ENCODE peak calls at places on chromosomes 7 and 10, in eight cellular contexts. One of them, this sample, is unnamed.

GRCh38 chr10:78432582-78432981 is 398.9 kb downstream of the RPS24 start:
- DNase-seq in endodermal cell: peak
- DNase-seq in GM23338: no peak
- DNase-seq in SK-N-DZ: no peak
- DNase-seq in stimulated activated naive CD4-positive, alpha-beta T cell: no peak
- DNase-seq in NCI-H2081: no peak
- DNase-seq in endothelial cell: no peak
- DNase-seq in effector CD4-positive, alpha-beta T cell: no peak
- DNase-seq in this sample: no peak

GRCh38 chr10:61975107-61975932 is 73.8 kb downstream of the ARID5B start:
- DNase-seq in endodermal cell: no peak
- DNase-seq in GM23338: no peak
- DNase-seq in SK-N-DZ: no peak
- DNase-seq in stimulated activated naive CD4-positive, alpha-beta T cell: no peak
- DNase-seq in NCI-H2081: peak
- DNase-seq in endothelial cell: no peak
- DNase-seq in effector CD4-positive, alpha-beta T cell: no peak
- DNase-seq in this sample: peak

GRCh38 chr7:7889791-7890568 is 78.6 kb upstream of the GLCCI1 start:
- DNase-seq in endodermal cell: peak
- DNase-seq in GM23338: peak
- DNase-seq in SK-N-DZ: no peak
- DNase-seq in stimulated activated naive CD4-positive, alpha-beta T cell: no peak
- DNase-seq in NCI-H2081: no peak
- DNase-seq in endothelial cell: no peak
- DNase-seq in effector CD4-positive, alpha-beta T cell: no peak
- DNase-seq in this sample: no peak

GRCh38 chr7:7861211-7861633 is 107.4 kb upstream of the GLCCI1 start:
- DNase-seq in endodermal cell: no peak
- DNase-seq in GM23338: no peak
- DNase-seq in SK-N-DZ: no peak
- DNase-seq in stimulated activated naive CD4-positive, alpha-beta T cell: no peak
- DNase-seq in NCI-H2081: peak
- DNase-seq in endothelial cell: no peak
- DNase-seq in effector CD4-positive, alpha-beta T cell: no peak
- DNase-seq in this sample: no peak

GRCh38 chr10:16497911-16498310 is 23.8 kb downstream of the C1QL3 start:
- DNase-seq in endodermal cell: no peak
- DNase-seq in GM23338: no peak
- DNase-seq in SK-N-DZ: no peak
- DNase-seq in stimulated activated naive CD4-positive, alpha-beta T cell: no peak
- DNase-seq in NCI-H2081: no peak
- DNase-seq in endothelial cell: no peak
- DNase-seq in effector CD4-positive, alpha-beta T cell: no peak
- DNase-seq in this sample: peak

GRCh38 chr7:102119213-102119651 is 167.4 kb upstream of the SH2B2 start:
- DNase-seq in endodermal cell: no peak
- DNase-seq in GM23338: no peak
- DNase-seq in SK-N-DZ: no peak
- DNase-seq in stimulated activated naive CD4-positive, alpha-beta T cell: no peak
- DNase-seq in NCI-H2081: no peak
- DNase-seq in endothelial cell: no peak
- DNase-seq in effector CD4-positive, alpha-beta T cell: no peak
- DNase-seq in this sample: no peak

GRCh38 chr7:28144266-28144665 is 36.3 kb downstream of the JAZF1 start:
- DNase-seq in endodermal cell: peak
- DNase-seq in GM23338: peak
- DNase-seq in SK-N-DZ: peak
- DNase-seq in stimulated activated naive CD4-positive, alpha-beta T cell: no peak
- DNase-seq in NCI-H2081: peak
- DNase-seq in endothelial cell: peak
- DNase-seq in effector CD4-positive, alpha-beta T cell: no peak
- DNase-seq in this sample: no peak

GRCh38 chr7:116999316-116999715 is 46.0 kb downstream of the ST7 start:
- DNase-seq in endodermal cell: no peak
- DNase-seq in GM23338: no peak
- DNase-seq in SK-N-DZ: no peak
- DNase-seq in stimulated activated naive CD4-positive, alpha-beta T cell: no peak
- DNase-seq in NCI-H2081: no peak
- DNase-seq in endothelial cell: no peak
- DNase-seq in effector CD4-positive, alpha-beta T cell: no peak
- DNase-seq in this sample: no peak

GRCh38 chr10:91879514-91880170 is 29.6 kb downstream of the FGFBP3 start:
- DNase-seq in endodermal cell: peak
- DNase-seq in GM23338: no peak
- DNase-seq in SK-N-DZ: no peak
- DNase-seq in stimulated activated naive CD4-positive, alpha-beta T cell: no peak
- DNase-seq in NCI-H2081: no peak
- DNase-seq in endothelial cell: no peak
- DNase-seq in effector CD4-positive, alpha-beta T cell: no peak
- DNase-seq in this sample: no peak

GRCh38 chr10:125575843-125576242 is 107.1 kb downstream of the TEX36 start:
- DNase-seq in endodermal cell: no peak
- DNase-seq in GM23338: no peak
- DNase-seq in SK-N-DZ: no peak
- DNase-seq in stimulated activated naive CD4-positive, alpha-beta T cell: no peak
- DNase-seq in NCI-H2081: no peak
- DNase-seq in endothelial cell: no peak
- DNase-seq in effector CD4-positive, alpha-beta T cell: no peak
- DNase-seq in this sample: no peak

GRCh38 chr7:73437699-73438416 is 4.3 kb downstream of the FZD9 start:
- DNase-seq in endodermal cell: peak
- DNase-seq in GM23338: peak
- DNase-seq in SK-N-DZ: no peak
- DNase-seq in stimulated activated naive CD4-positive, alpha-beta T cell: no peak
- DNase-seq in NCI-H2081: no peak
- DNase-seq in endothelial cell: no peak
- DNase-seq in effector CD4-positive, alpha-beta T cell: no peak
- DNase-seq in this sample: no peak

GRCh38 chr10:60175418-60175817 is 214.3 kb downstream of the ANK3 start:
- DNase-seq in endodermal cell: peak
- DNase-seq in GM23338: no peak
- DNase-seq in SK-N-DZ: peak
- DNase-seq in stimulated activated naive CD4-positive, alpha-beta T cell: no peak
- DNase-seq in NCI-H2081: no peak
- DNase-seq in endothelial cell: peak
- DNase-seq in effector CD4-positive, alpha-beta T cell: no peak
- DNase-seq in this sample: no peak

GRCh38 chr7:69403169-69403568 is 195.1 kb upstream of the AUTS2 start:
- DNase-seq in endodermal cell: peak
- DNase-seq in GM23338: peak
- DNase-seq in SK-N-DZ: peak
- DNase-seq in stimulated activated naive CD4-positive, alpha-beta T cell: no peak
- DNase-seq in NCI-H2081: peak
- DNase-seq in endothelial cell: peak
- DNase-seq in effector CD4-positive, alpha-beta T cell: no peak
- DNase-seq in this sample: no peak

GRCh38 chr7:74479066-74479781 is 25.5 kb downstream of the GTF2IRD1 start:
- DNase-seq in endodermal cell: no peak
- DNase-seq in GM23338: no peak
- DNase-seq in SK-N-DZ: no peak
- DNase-seq in stimulated activated naive CD4-positive, alpha-beta T cell: no peak
- DNase-seq in NCI-H2081: peak
- DNase-seq in endothelial cell: no peak
- DNase-seq in effector CD4-positive, alpha-beta T cell: no peak
- DNase-seq in this sample: no peak

GRCh38 chr10:84510121-84510520 is 181.7 kb downstream of the CCSER2 start:
- DNase-seq in endodermal cell: no peak
- DNase-seq in GM23338: no peak
- DNase-seq in SK-N-DZ: no peak
- DNase-seq in stimulated activated naive CD4-positive, alpha-beta T cell: no peak
- DNase-seq in NCI-H2081: no peak
- DNase-seq in endothelial cell: no peak
- DNase-seq in effector CD4-positive, alpha-beta T cell: no peak
- DNase-seq in this sample: peak

GRCh38 chr7:11750191-11750590 is 81.8 kb downstream of the THSD7A start:
- DNase-seq in endodermal cell: no peak
- DNase-seq in GM23338: no peak
- DNase-seq in SK-N-DZ: no peak
- DNase-seq in stimulated activated naive CD4-positive, alpha-beta T cell: no peak
- DNase-seq in NCI-H2081: no peak
- DNase-seq in endothelial cell: no peak
- DNase-seq in effector CD4-positive, alpha-beta T cell: no peak
- DNase-seq in this sample: no peak

GRCh38 chr10:48455392-48456151 is 149.1 kb downstream of the MAPK8 start:
- DNase-seq in endodermal cell: peak
- DNase-seq in GM23338: no peak
- DNase-seq in SK-N-DZ: no peak
- DNase-seq in stimulated activated naive CD4-positive, alpha-beta T cell: no peak
- DNase-seq in NCI-H2081: no peak
- DNase-seq in endothelial cell: no peak
- DNase-seq in effector CD4-positive, alpha-beta T cell: no peak
- DNase-seq in this sample: no peak

GRCh38 chr7:83478601-83479000 is 170.3 kb downstream of the SEMA3E start:
- DNase-seq in endodermal cell: no peak
- DNase-seq in GM23338: no peak
- DNase-seq in SK-N-DZ: no peak
- DNase-seq in stimulated activated naive CD4-positive, alpha-beta T cell: no peak
- DNase-seq in NCI-H2081: no peak
- DNase-seq in endothelial cell: no peak
- DNase-seq in effector CD4-positive, alpha-beta T cell: no peak
- DNase-seq in this sample: no peak

GRCh38 chr7:3003936-3004335 is 39.7 kb downstream of the CARD11 start:
- DNase-seq in endodermal cell: no peak
- DNase-seq in GM23338: no peak
- DNase-seq in SK-N-DZ: no peak
- DNase-seq in stimulated activated naive CD4-positive, alpha-beta T cell: no peak
- DNase-seq in NCI-H2081: no peak
- DNase-seq in endothelial cell: no peak
- DNase-seq in effector CD4-positive, alpha-beta T cell: no peak
- DNase-seq in this sample: no peak

GRCh38 chr7:129703751-129704150 is 92.2 kb downstream of the NRF1 start:
- DNase-seq in endodermal cell: no peak
- DNase-seq in GM23338: no peak
- DNase-seq in SK-N-DZ: no peak
- DNase-seq in stimulated activated naive CD4-positive, alpha-beta T cell: no peak
- DNase-seq in NCI-H2081: no peak
- DNase-seq in endothelial cell: no peak
- DNase-seq in effector CD4-positive, alpha-beta T cell: no peak
- DNase-seq in this sample: no peak

GRCh38 chr7:27143022-27143949 is at the start of gene HOXA5:
- DNase-seq in endodermal cell: peak
- DNase-seq in GM23338: peak
- DNase-seq in SK-N-DZ: no peak
- DNase-seq in stimulated activated naive CD4-positive, alpha-beta T cell: no peak
- DNase-seq in NCI-H2081: no peak
- DNase-seq in endothelial cell: peak
- DNase-seq in effector CD4-positive, alpha-beta T cell: no peak
- DNase-seq in this sample: no peak

GRCh38 chr10:17143055-17143690 is 13.6 kb upstream of the CUBN start:
- DNase-seq in endodermal cell: no peak
- DNase-seq in GM23338: no peak
- DNase-seq in SK-N-DZ: no peak
- DNase-seq in stimulated activated naive CD4-positive, alpha-beta T cell: no peak
- DNase-seq in NCI-H2081: no peak
- DNase-seq in endothelial cell: no peak
- DNase-seq in effector CD4-positive, alpha-beta T cell: no peak
- DNase-seq in this sample: no peak

GRCh38 chr7:18013936-18014335 is 13.7 kb downstream of the PRPS1L1 start:
- DNase-seq in endodermal cell: no peak
- DNase-seq in GM23338: no peak
- DNase-seq in SK-N-DZ: no peak
- DNase-seq in stimulated activated naive CD4-positive, alpha-beta T cell: no peak
- DNase-seq in NCI-H2081: no peak
- DNase-seq in endothelial cell: no peak
- DNase-seq in effector CD4-positive, alpha-beta T cell: no peak
- DNase-seq in this sample: no peak

GRCh38 chr10:44310762-44311562 is 73.9 kb downstream of the CXCL12 start:
- DNase-seq in endodermal cell: peak
- DNase-seq in GM23338: peak
- DNase-seq in SK-N-DZ: peak
- DNase-seq in stimulated activated naive CD4-positive, alpha-beta T cell: no peak
- DNase-seq in NCI-H2081: no peak
- DNase-seq in endothelial cell: peak
- DNase-seq in effector CD4-positive, alpha-beta T cell: peak
- DNase-seq in this sample: peak

GRCh38 chr10:72274213-72274729 is 547 bp downstream of the DDIT4 start:
- DNase-seq in endodermal cell: no peak
- DNase-seq in GM23338: peak
- DNase-seq in SK-N-DZ: peak
- DNase-seq in stimulated activated naive CD4-positive, alpha-beta T cell: peak
- DNase-seq in NCI-H2081: no peak
- DNase-seq in endothelial cell: peak
- DNase-seq in effector CD4-positive, alpha-beta T cell: no peak
- DNase-seq in this sample: no peak

GRCh38 chr7:137975223-137975622 is 26.7 kb downstream of the CREB3L2 start:
- DNase-seq in endodermal cell: no peak
- DNase-seq in GM23338: no peak
- DNase-seq in SK-N-DZ: no peak
- DNase-seq in stimulated activated naive CD4-positive, alpha-beta T cell: no peak
- DNase-seq in NCI-H2081: no peak
- DNase-seq in endothelial cell: no peak
- DNase-seq in effector CD4-positive, alpha-beta T cell: no peak
- DNase-seq in this sample: no peak

GRCh38 chr10:132982301-132982989 is 40.1 kb upstream of the CFAP46 start:
- DNase-seq in endodermal cell: no peak
- DNase-seq in GM23338: no peak
- DNase-seq in SK-N-DZ: no peak
- DNase-seq in stimulated activated naive CD4-positive, alpha-beta T cell: no peak
- DNase-seq in NCI-H2081: no peak
- DNase-seq in endothelial cell: no peak
- DNase-seq in effector CD4-positive, alpha-beta T cell: no peak
- DNase-seq in this sample: no peak

GRCh38 chr7:29106128-29106988 is 40.0 kb downstream of the CPVL start:
- DNase-seq in endodermal cell: peak
- DNase-seq in GM23338: peak
- DNase-seq in SK-N-DZ: peak
- DNase-seq in stimulated activated naive CD4-positive, alpha-beta T cell: no peak
- DNase-seq in NCI-H2081: peak
- DNase-seq in endothelial cell: peak
- DNase-seq in effector CD4-positive, alpha-beta T cell: no peak
- DNase-seq in this sample: peak

This sample was measured in non-pigmented ciliary epithelial cell.